ENCODE peak calls at places on chromosomes 13 and 19, in six cellular contexts. M is BJ, X is esophagus squamous epithelium, Q is natural killer cell, Y is thoracic aorta, O is neural crest cell. K is an unnamed sample.

GRCh38 chr19:50639121-50640112 is at the start of gene SYT3:
- DNase-seq in Q (no peak), Y (no peak), O (peak; percentile 57), M (no peak), X (no peak), K (no peak)

GRCh38 chr13:83449666-83450395 is 432.4 kb downstream of the SLITRK1 start:
- DNase-seq in Q (no peak), X (no peak), M (peak; percentile 68), O (no peak), Y (no peak), K (no peak)

GRCh38 chr19:15323496-15324235 is 8.7 kb downstream of the BRD4 start:
- DNase-seq in M (no peak), X (no peak), O (no peak), Q (no peak), Y (no peak), K (peak; percentile 58)

GRCh38 chr13:33186851-33187250 is 98.7 kb downstream of the STARD13 start:
- DNase-seq in Q (no peak), Y (no peak), M (no peak), O (no peak), X (no peak), K (no peak)

GRCh38 chr19:46785054-46785979 is 3.1 kb downstream of the SLC1A5 start:
- DNase-seq in O (no peak), Q (no peak), X (no peak), M (no peak), Y (no peak), K (no peak)

GRCh38 chr19:17671906-17672305 is 16.2 kb downstream of the UNC13A start:
- DNase-seq in X (no peak), M (no peak), O (peak; percentile 11), Y (no peak), Q (no peak), K (no peak)

GRCh38 chr19:9878511-9879196 is 43.5 kb downstream of the PIN1 start:
- DNase-seq in X (no peak), Y (no peak), M (no peak), Q (no peak), O (no peak), K (no peak)

GRCh38 chr13:107209811-107210210 is 641.9 kb upstream of the ARGLU1 start:
- DNase-seq in M (peak; percentile 11), Y (no peak), Q (no peak), O (no peak), X (no peak), K (no peak)

GRCh38 chr13:50015750-50016149 is 506 bp downstream of the KCNRG start:
- DNase-seq in O (no peak), Q (no peak), X (no peak), M (no peak), Y (no peak), K (no peak)

GRCh38 chr19:48135411-48135810 is 24.8 kb upstream of the PLA2G4C start:
- DNase-seq in X (no peak), O (no peak), M (no peak), Y (no peak), Q (no peak), K (no peak)

GRCh38 chr13:34360702-34361101 is 542.8 kb downstream of the RFC3 start:
- DNase-seq in Y (no peak), Q (no peak), M (no peak), X (no peak), O (no peak), K (no peak)

GRCh38 chr19:7983286-7983950 is 22.0 kb downstream of the ELAVL1 start:
- DNase-seq in X (no peak), Y (no peak), Q (no peak), O (no peak), M (no peak), K (peak; percentile 39)

GRCh38 chr19:50759886-50760285 is 10.4 kb upstream of the GPR32 start:
- DNase-seq in X (no peak), Y (no peak), M (no peak), Q (no peak), O (no peak), K (no peak)

GRCh38 chr13:26760835-26761582 is 423 bp upstream of the GPR12 start:
- DNase-seq in Y (no peak), X (no peak), O (no peak), M (no peak), Q (no peak), K (no peak)

GRCh38 chr19:28332351-28332750 is 880.6 kb downstream of the UQCRFS1 start:
- DNase-seq in X (no peak), Q (no peak), O (no peak), M (no peak), Y (no peak), K (no peak)

GRCh38 chr19:57689750-57690149 is 8.0 kb downstream of the ZNF551 start:
- DNase-seq in Q (no peak), M (no peak), X (no peak), O (no peak), Y (no peak), K (no peak)

GRCh38 chr19:17149393-17150135 is 65.6 kb upstream of the USE1 start:
- DNase-seq in X (no peak), Y (no peak), O (no peak), Q (no peak), M (no peak), K (no peak)

GRCh38 chr19:1181606-1182005 is 7.5 kb upstream of the SBNO2 start:
- DNase-seq in Y (no peak), O (no peak), M (no peak), X (no peak), Q (no peak), K (no peak)

GRCh38 chr19:1173160-1173844 is 766 bp downstream of the SBNO2 start:
- DNase-seq in O (no peak), M (no peak), Y (no peak), X (no peak), Q (no peak), K (no peak)

GRCh38 chr19:1173845-1174809 is at the start of gene SBNO2:
- DNase-seq in Y (peak; percentile 59), Q (peak; percentile 97), M (no peak), X (peak; percentile 53), O (peak; percentile 98), K (peak; percentile 87)

GRCh38 chr19:1175020-1175419 is 952 bp upstream of the SBNO2 start:
- DNase-seq in M (no peak), X (no peak), Y (no peak), O (no peak), Q (no peak), K (no peak)

GRCh38 chr19:1177322-1178114 is 3.5 kb upstream of the SBNO2 start:
- DNase-seq in Y (no peak), M (peak; percentile 86), O (no peak), X (no peak), Q (no peak), K (no peak)
- TF ChIP-seq CTCF in Y (no peak), M (peak; percentile 35), O (no peak), X (no peak), Q (no peak), K (peak; percentile 21)

DNA sequence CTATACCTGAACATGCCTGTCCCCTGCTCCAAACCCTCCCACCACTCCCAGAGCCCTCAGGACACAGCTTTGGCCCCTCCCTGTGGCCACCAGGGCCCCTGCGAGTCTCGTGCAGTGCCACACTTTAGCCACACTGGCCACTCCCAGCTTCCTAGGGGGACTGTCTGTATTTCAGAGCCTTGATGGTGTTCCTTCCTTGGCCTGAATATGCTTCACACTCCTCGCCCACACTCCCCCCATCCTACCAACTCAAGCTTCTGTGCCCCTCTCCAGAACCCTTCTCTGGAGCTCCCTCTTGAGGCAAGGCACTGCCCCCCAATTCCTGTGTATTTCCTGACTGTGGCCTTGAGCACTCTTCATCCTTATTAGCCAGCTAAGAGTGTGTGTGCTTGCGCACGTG is 80.2 kb downstream of the DPF1 start:
- DNase-seq in Q (no peak), M (no peak), O (no peak), X (no peak), Y (no peak), K (no peak)
- TF ChIP-seq CTCF in Q (no peak), M (peak; percentile 31), O (peak; percentile 18), X (no peak), Y (no peak), K (no peak)

GRCh38 chr19:45676851-45677263 is 8.8 kb downstream of the GIPR start:
- DNase-seq in M (no peak), O (no peak), X (no peak), Q (peak; percentile 19), Y (no peak), K (no peak)

GRCh38 chr19:45682908-45683307 is 8.8 kb downstream of the SNRPD2 start:
- DNase-seq in Y (no peak), Q (no peak), O (no peak), M (no peak), X (no peak), K (no peak)

GRCh38 chr19:45681391-45682015 is 10.2 kb downstream of the SNRPD2 start:
- DNase-seq in Y (peak; percentile 41), Q (peak; percentile 89), M (no peak), O (peak; percentile 77), X (peak; percentile 35), K (peak; percentile 85)

GRCh38 chr19:45682117-45682516 is 9.6 kb downstream of the SNRPD2 start:
- DNase-seq in Q (no peak), M (no peak), O (no peak), Y (no peak), X (no peak), K (no peak)

DNA sequence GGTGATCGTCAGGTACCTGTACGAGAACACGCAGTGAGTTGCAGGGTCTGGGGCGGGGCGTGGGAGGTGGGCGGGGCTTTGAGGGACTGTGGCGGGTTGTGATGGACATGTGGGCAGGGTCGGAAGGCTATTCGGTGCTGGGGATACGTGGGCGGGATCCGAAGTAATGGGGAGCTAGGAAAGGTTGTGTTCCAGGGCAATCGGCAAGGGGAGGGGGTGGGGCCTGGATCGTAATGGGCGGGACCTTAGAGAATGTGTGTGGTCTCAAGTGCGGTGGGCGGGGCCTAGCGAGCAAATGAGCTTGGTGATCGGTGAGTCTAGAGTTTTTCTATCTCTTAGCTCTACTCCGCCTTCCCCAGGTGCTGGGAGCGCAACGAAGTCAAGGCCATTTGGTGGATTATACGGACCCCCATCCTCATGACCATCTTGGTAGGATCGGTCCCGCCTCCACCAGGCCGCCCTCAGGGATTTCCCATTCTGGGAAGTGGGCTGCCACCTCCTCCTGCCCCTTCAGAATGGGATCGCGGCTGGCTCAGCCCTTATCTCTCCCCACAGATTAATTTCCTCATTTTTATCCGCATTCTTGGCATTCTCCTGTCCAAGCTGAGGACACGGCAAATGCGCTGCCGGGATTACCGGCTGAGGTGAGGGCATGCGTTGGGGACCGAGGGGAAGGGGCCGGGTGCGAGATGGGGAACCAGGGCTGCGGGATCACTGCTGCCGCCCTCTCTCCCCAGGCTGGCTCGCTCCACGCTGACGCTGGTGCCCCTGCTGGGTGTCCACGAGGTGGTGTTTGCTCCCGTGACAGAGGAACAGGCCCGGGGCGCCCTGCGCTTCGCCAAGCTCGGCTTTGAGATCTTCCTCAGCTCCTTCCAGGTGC is 9.6 kb downstream of the GIPR start:
- DNase-seq in M (no peak), Y (no peak), O (peak; percentile 53), X (peak; percentile 36), Q (peak; percentile 59), K (peak; percentile 59)
- TF ChIP-seq CTCF in M (peak; percentile 47), Y (no peak), O (peak; percentile 44), X (no peak), Q (no peak), K (peak; percentile 48)

DNA sequence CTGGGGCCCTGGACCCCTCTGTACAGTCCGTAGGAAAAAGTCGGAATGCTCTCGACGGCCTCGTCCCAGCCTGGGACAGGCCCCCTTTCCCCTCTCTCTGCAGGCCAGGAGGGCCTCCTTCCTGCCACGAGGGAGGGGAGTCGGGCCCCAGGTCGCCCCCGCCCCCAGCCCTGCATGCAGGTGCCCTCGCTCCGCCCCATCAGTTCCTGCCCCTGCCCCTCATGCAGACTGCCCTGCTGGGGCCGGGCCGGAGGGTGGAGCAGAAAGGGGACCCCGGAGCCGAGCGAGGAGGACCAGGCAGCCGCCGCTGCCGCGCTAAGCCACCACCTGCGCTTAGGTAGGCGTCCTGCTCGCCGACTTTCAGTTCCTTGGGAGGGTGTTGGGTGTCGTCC is 7.3 kb downstream of the LYL1 start:
- DNase-seq in Q (no peak), O (no peak), M (no peak), Y (no peak), X (no peak), K (no peak)
- TF ChIP-seq CTCF in Q (no peak), O (no peak), M (no peak), Y (no peak), X (no peak), K (no peak)

GRCh38 chr19:5674734-5675133 is 5.6 kb downstream of the MICOS13 start:
- DNase-seq in M (no peak), O (no peak), Y (no peak), Q (no peak), X (no peak), K (no peak)
- TF ChIP-seq CTCF in M (no peak), O (no peak), Y (no peak), Q (no peak), X (no peak), K (no peak)